ENCODE peak calls at places on chromosome 20, in nine cellular contexts. Q, N, C, Y, L, M, A, J and X are unnamed samples. For H3K36me3, the result is how much of the 10 kb centered on the place peaks cover.

GRCh38 chr20:64099086-64099786 is 8.1 kb downstream of the NPBWR2 start:
- DNase-seq in Q (no peak), N (no peak), C (no peak), Y (no peak), L (no peak), M (no peak), A (no peak), J (no peak), X (no peak)

GRCh38 chr20:48818031-48818370 is 9.8 kb downstream of the PREX1 start:
- DNase-seq in Q (no peak), N (no peak), C (no peak), Y (no peak), L (no peak), M (no peak), A (no peak), J (no peak), X (no peak)

GRCh38 chr20:41570552-41570951 is 47.6 kb downstream of the CHD6 start:
- DNase-seq in Q (no peak), N (no peak), C (no peak), Y (peak), L (no peak), M (no peak), A (no peak), J (no peak), X (no peak)

GRCh38 chr20:29079769-29080690 is 2177.4 kb upstream of the DEFB115 start:
- DNase-seq in Q (peak), N (no peak), C (no peak), Y (no peak), L (peak), M (no peak), A (peak), J (peak), X (no peak)

GRCh38 chr20:64157878-64158277 is 6.4 kb upstream of the MYT1 start:
- DNase-seq in Q (no peak), N (no peak), C (no peak), Y (no peak), L (no peak), M (peak), A (no peak), J (no peak), X (no peak)

GRCh38 chr20:7924692-7925091 is 15.6 kb downstream of the HAO1 start:
- DNase-seq in Q (no peak), N (peak), C (no peak), Y (peak), L (no peak), M (no peak), A (no peak), J (no peak), X (no peak)

GRCh38 chr20:57450419-57450818 is 59.2 kb downstream of the RBM38 start:
- DNase-seq in Q (peak), N (no peak), C (peak), Y (peak), L (peak), M (peak), A (peak), J (no peak), X (peak)

GRCh38 chr20:42179768-42180167 is 561.6 kb upstream of the CHD6 start:
- DNase-seq in Q (no peak), N (no peak), C (no peak), Y (no peak), L (no peak), M (no peak), A (no peak), J (no peak), X (no peak)

GRCh38 chr20:46998497-46999190 is 104.0 kb downstream of the EYA2 start:
- DNase-seq in Q (no peak), N (no peak), C (no peak), Y (no peak), L (no peak), M (no peak), A (no peak), J (no peak), X (no peak)

GRCh38 chr20:37309941-37310590 is 20.6 kb downstream of the MANBAL start:
- DNase-seq in Q (no peak), N (peak), C (no peak), Y (no peak), L (no peak), M (no peak), A (peak), J (peak), X (no peak)

GRCh38 chr20:7608246-7608645 is 332.0 kb downstream of the HAO1 start:
- DNase-seq in Q (no peak), N (no peak), C (no peak), Y (peak), L (no peak), M (no peak), A (no peak), J (no peak), X (no peak)

GRCh38 chr20:21166801-21167200 is 40.9 kb downstream of the KIZ start:
- DNase-seq in Q (no peak), N (no peak), C (no peak), Y (no peak), L (no peak), M (no peak), A (no peak), J (no peak), X (no peak)

GRCh38 chr20:57251344-57251743 is 15.1 kb downstream of the BMP7 start:
- DNase-seq in Q (no peak), N (no peak), C (no peak), Y (no peak), L (no peak), M (no peak), A (no peak), J (no peak), X (no peak)

GRCh38 chr20:17674722-17675518 is 7.1 kb downstream of the RRBP1 start:
- DNase-seq in Q (no peak), N (no peak), C (no peak), Y (peak), L (no peak), M (no peak), A (no peak), J (no peak), X (no peak)

GRCh38 chr20:17969276-17969883 is 562 bp downstream of the MGME1 start:
- DNase-seq in Q (no peak), N (peak), C (no peak), Y (peak), L (peak), M (peak), A (peak), J (no peak), X (no peak)

GRCh38 chr20:12554416-12554815 is 454.4 kb upstream of the SPTLC3 start:
- DNase-seq in Q (no peak), N (peak), C (no peak), Y (no peak), L (no peak), M (no peak), A (no peak), J (no peak), X (no peak)

GRCh38 chr20:6140947-6141346 is 18.1 kb upstream of the FERMT1 start:
- DNase-seq in Q (no peak), N (no peak), C (no peak), Y (no peak), L (peak), M (no peak), A (no peak), J (no peak), X (no peak)

GRCh38 chr20:396252-396618 is 11.9 kb upstream of the RBCK1 start:
- DNase-seq in Q (no peak), N (no peak), C (no peak), Y (no peak), L (no peak), M (no peak), A (no peak), J (no peak), X (no peak)
- H3K36me3 ChIP-seq in Q (half or more), N (under half), C (under half), Y (half or more), L (under half), M (half or more), A (under half), J (under half), X (under half)

GRCh38 chr20:44392776-44393607 is 37.5 kb downstream of the HNF4A start:
- DNase-seq in Q (no peak), N (no peak), C (no peak), Y (no peak), L (no peak), M (no peak), A (no peak), J (peak), X (no peak)
- H3K36me3 ChIP-seq in Q (under half), N (under half), C (under half), Y (under half), L (under half), M (under half), A (under half), J (under half), X (under half)

GRCh38 chr20:9743871-9744270 is 95.0 kb downstream of the PAK5 start:
- DNase-seq in Q (no peak), N (no peak), C (no peak), Y (no peak), L (no peak), M (no peak), A (no peak), J (no peak), X (no peak)

GRCh38 chr20:9740486-9740885 is 98.4 kb downstream of the PAK5 start:
- DNase-seq in Q (no peak), N (no peak), C (no peak), Y (no peak), L (no peak), M (no peak), A (no peak), J (no peak), X (no peak)

GRCh38 chr20:9736373-9736772 is 102.5 kb downstream of the PAK5 start:
- DNase-seq in Q (no peak), N (no peak), C (no peak), Y (no peak), L (no peak), M (no peak), A (no peak), J (no peak), X (no peak)

GRCh38 chr20:9741996-9742395 is 96.9 kb downstream of the PAK5 start:
- DNase-seq in Q (no peak), N (no peak), C (no peak), Y (no peak), L (no peak), M (no peak), A (no peak), J (no peak), X (no peak)

DNA sequence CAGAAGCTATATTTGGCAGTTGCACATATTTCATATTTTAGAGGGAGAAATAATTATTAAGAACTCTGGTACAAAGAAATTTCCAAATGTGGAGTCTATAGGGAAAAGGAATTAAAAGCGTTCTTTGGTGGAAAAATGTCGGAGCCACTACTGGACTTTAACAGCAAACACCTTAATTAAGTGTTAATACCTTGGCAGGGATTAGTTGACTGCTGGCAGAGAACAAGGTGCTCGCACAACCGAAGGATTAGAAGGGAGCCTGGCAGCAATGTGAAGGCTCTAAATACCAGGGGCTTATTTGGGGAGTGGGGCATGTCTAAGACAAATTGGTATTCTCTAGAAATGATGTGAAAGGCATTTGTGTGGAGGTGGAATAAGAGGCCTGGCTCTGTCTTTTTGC is 98.9 kb downstream of the PAK5 start:
- DNase-seq in Q (no peak), N (no peak), C (no peak), Y (no peak), L (no peak), M (no peak), A (no peak), J (no peak), X (no peak)
- H3K36me3 ChIP-seq in Q (under half), N (under half), C (under half), Y (under half), L (under half), M (under half), A (under half), J (under half), X (under half)

GRCh38 chr20:50820515-50821256 is 25.8 kb downstream of the BCAS4 start:
- DNase-seq in Q (no peak), N (no peak), C (no peak), Y (no peak), L (no peak), M (no peak), A (no peak), J (no peak), X (no peak)

GRCh38 chr20:50821257-50821921 is 26.5 kb downstream of the BCAS4 start:
- DNase-seq in Q (no peak), N (no peak), C (no peak), Y (no peak), L (no peak), M (no peak), A (no peak), J (no peak), X (no peak)

GRCh38 chr20:50821994-50822393 is 27.1 kb downstream of the BCAS4 start:
- DNase-seq in Q (no peak), N (no peak), C (no peak), Y (no peak), L (no peak), M (no peak), A (no peak), J (no peak), X (no peak)

GRCh38 chr20:50817776-50818172 is 22.9 kb downstream of the BCAS4 start:
- DNase-seq in Q (no peak), N (no peak), C (no peak), Y (no peak), L (no peak), M (no peak), A (no peak), J (no peak), X (no peak)

GRCh38 chr20:50819344-50819743 is 24.5 kb downstream of the BCAS4 start:
- DNase-seq in Q (no peak), N (no peak), C (no peak), Y (no peak), L (no peak), M (no peak), A (no peak), J (no peak), X (no peak)
- H3K36me3 ChIP-seq in Q (under half), N (under half), C (under half), Y (under half), L (under half), M (under half), A (under half), J (under half), X (under half)

GRCh38 chr20:33072813-33073212 is 6.6 kb upstream of the BPIFB4 start:
- DNase-seq in Q (no peak), N (no peak), C (no peak), Y (no peak), L (no peak), M (no peak), A (no peak), J (no peak), X (no peak)

GRCh38 chr20:33074675-33075074 is 4.8 kb upstream of the BPIFB4 start:
- DNase-seq in Q (no peak), N (no peak), C (no peak), Y (no peak), L (no peak), M (no peak), A (no peak), J (no peak), X (no peak)

GRCh38 chr20:33071198-33071597 is 8.2 kb upstream of the BPIFB4 start:
- DNase-seq in Q (no peak), N (no peak), C (no peak), Y (no peak), L (no peak), M (no peak), A (no peak), J (no peak), X (no peak)

GRCh38 chr20:33070413-33071053 is 8.9 kb upstream of the BPIFB4 start:
- DNase-seq in Q (no peak), N (no peak), C (no peak), Y (no peak), L (no peak), M (no peak), A (no peak), J (no peak), X (no peak)

DNA sequence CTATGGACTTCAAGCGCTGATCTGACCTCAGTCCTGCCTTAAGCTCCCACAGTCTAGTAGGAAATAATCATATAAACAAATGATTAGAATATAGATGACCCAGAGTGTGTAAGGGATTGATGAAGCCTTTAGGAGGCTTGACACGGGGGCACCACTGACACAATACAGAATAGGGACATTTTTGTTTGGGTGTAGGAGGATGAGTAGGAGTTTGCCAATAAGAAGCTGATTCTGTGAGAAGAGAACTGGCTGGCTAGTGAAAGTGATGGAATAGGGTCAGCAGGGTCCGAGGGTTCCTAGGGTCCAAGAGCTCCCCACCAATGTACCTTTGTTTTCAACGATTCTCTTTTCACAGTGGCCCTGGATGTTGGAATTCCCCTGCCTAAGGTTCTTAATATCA is 7.1 kb upstream of the BPIFB4 start:
- DNase-seq in Q (no peak), N (no peak), C (no peak), Y (no peak), L (no peak), M (no peak), A (no peak), J (no peak), X (no peak)
- H3K36me3 ChIP-seq in Q (under half), N (under half), C (under half), Y (under half), L (under half), M (under half), A (under half), J (under half), X (under half)

GRCh38 chr20:62896526-62896925 is 29.8 kb downstream of the DIDO1 start:
- DNase-seq in Q (no peak), N (no peak), C (no peak), Y (no peak), L (no peak), M (peak), A (no peak), J (no peak), X (no peak)

GRCh38 chr20:62899633-62900051 is 26.7 kb downstream of the DIDO1 start:
- DNase-seq in Q (no peak), N (no peak), C (no peak), Y (peak), L (no peak), M (peak), A (no peak), J (no peak), X (no peak)

GRCh38 chr20:62897666-62898065 is 28.6 kb downstream of the DIDO1 start:
- DNase-seq in Q (no peak), N (no peak), C (no peak), Y (no peak), L (no peak), M (peak), A (no peak), J (no peak), X (no peak)

GRCh38 chr20:62898970-62899632 is 27.2 kb downstream of the DIDO1 start:
- DNase-seq in Q (no peak), N (no peak), C (no peak), Y (no peak), L (no peak), M (peak), A (no peak), J (no peak), X (no peak)

GRCh38 chr20:62898093-62898964 is 28.0 kb downstream of the DIDO1 start:
- DNase-seq in Q (no peak), N (no peak), C (no peak), Y (no peak), L (no peak), M (peak), A (no peak), J (no peak), X (no peak)
- H3K36me3 ChIP-seq in Q (half or more), N (under half), C (under half), Y (half or more), L (half or more), M (half or more), A (half or more), J (under half), X (under half)

GRCh38 chr20:10971096-10971495 is 297.3 kb upstream of the JAG1 start:
- DNase-seq in Q (no peak), N (peak), C (no peak), Y (no peak), L (no peak), M (no peak), A (no peak), J (no peak), X (no peak)
- H3K36me3 ChIP-seq in Q (under half), N (under half), C (under half), Y (under half), L (under half), M (under half), A (under half), J (under half), X (under half)